ENCODE peak calls at places on chromosomes 12 and 14, in five cellular contexts. One of them, this sample, is unnamed.

GRCh38 chr14:32702571-32702970 is 236.1 kb upstream of the NPAS3 start:
- DNase-seq in HT-29: no peak
- DNase-seq in GM04504: no peak
- DNase-seq in fibroblast of pulmonary artery: peak; percentile 68
- DNase-seq in heart left ventricle: peak; percentile 43
- DNase-seq in this sample: no peak

GRCh38 chr12:108515916-108516315 is 839 bp downstream of the FICD start:
- DNase-seq in GM04504: no peak
- DNase-seq in heart left ventricle: no peak
- DNase-seq in HT-29: peak; percentile 9
- DNase-seq in fibroblast of pulmonary artery: no peak
- DNase-seq in this sample: no peak

GRCh38 chr12:95220190-95220589 is 2.6 kb downstream of the VEZT start:
- DNase-seq in GM04504: no peak
- DNase-seq in HT-29: no peak
- DNase-seq in heart left ventricle: no peak
- DNase-seq in fibroblast of pulmonary artery: no peak
- DNase-seq in this sample: no peak

GRCh38 chr12:123801573-123802178 is 39.6 kb downstream of the DNAH10 start:
- DNase-seq in GM04504: no peak
- DNase-seq in heart left ventricle: no peak
- DNase-seq in fibroblast of pulmonary artery: peak; percentile 42
- DNase-seq in HT-29: peak; percentile 50
- DNase-seq in this sample: no peak

GRCh38 chr12:126899926-126900792 is 1366.8 kb upstream of the TMEM132C start:
- DNase-seq in GM04504: no peak
- DNase-seq in HT-29: no peak
- DNase-seq in fibroblast of pulmonary artery: no peak
- DNase-seq in heart left ventricle: no peak
- DNase-seq in this sample: no peak

GRCh38 chr12:3371018-3371417 is 120.0 kb upstream of the PRMT8 start:
- DNase-seq in heart left ventricle: no peak
- DNase-seq in fibroblast of pulmonary artery: no peak
- DNase-seq in GM04504: no peak
- DNase-seq in HT-29: no peak
- DNase-seq in this sample: no peak

GRCh38 chr12:122147514-122148290 is 26.3 kb downstream of the IL31 start:
- DNase-seq in HT-29: no peak
- DNase-seq in fibroblast of pulmonary artery: no peak
- DNase-seq in heart left ventricle: no peak
- DNase-seq in GM04504: no peak
- DNase-seq in this sample: no peak

GRCh38 chr12:68823711-68824110 is 15.7 kb downstream of the MDM2 start:
- DNase-seq in HT-29: no peak
- DNase-seq in fibroblast of pulmonary artery: peak; percentile 40
- DNase-seq in heart left ventricle: no peak
- DNase-seq in GM04504: no peak
- DNase-seq in this sample: no peak

GRCh38 chr12:12714276-12715001 is 2.7 kb upstream of the CDKN1B start:
- DNase-seq in GM04504: no peak
- DNase-seq in fibroblast of pulmonary artery: no peak
- DNase-seq in heart left ventricle: peak; percentile 49
- DNase-seq in HT-29: peak; percentile 69
- DNase-seq in this sample: no peak

GRCh38 chr12:82973601-82974000 is 286.9 kb downstream of the TMTC2 start:
- DNase-seq in HT-29: no peak
- DNase-seq in heart left ventricle: no peak
- DNase-seq in GM04504: no peak
- DNase-seq in fibroblast of pulmonary artery: no peak
- DNase-seq in this sample: no peak

GRCh38 chr12:18462437-18462836 is 201.1 kb downstream of the PIK3C2G start:
- DNase-seq in heart left ventricle: peak; percentile 7
- DNase-seq in GM04504: peak; percentile 89
- DNase-seq in HT-29: no peak
- DNase-seq in fibroblast of pulmonary artery: peak; percentile 88
- DNase-seq in this sample: no peak

GRCh38 chr14:38065101-38065762 is 142.5 kb upstream of the SSTR1 start:
- DNase-seq in fibroblast of pulmonary artery: no peak
- DNase-seq in GM04504: no peak
- DNase-seq in heart left ventricle: no peak
- DNase-seq in HT-29: no peak
- DNase-seq in this sample: no peak

GRCh38 chr14:94679941-94680340 is 67.8 kb downstream of the SERPINA3 start:
- DNase-seq in fibroblast of pulmonary artery: no peak
- DNase-seq in heart left ventricle: no peak
- DNase-seq in GM04504: no peak
- DNase-seq in HT-29: no peak
- DNase-seq in this sample: no peak

GRCh38 chr14:93977790-93978581 is 1.6 kb upstream of the ASB2 start:
- DNase-seq in fibroblast of pulmonary artery: no peak
- DNase-seq in GM04504: no peak
- DNase-seq in heart left ventricle: no peak
- DNase-seq in HT-29: no peak
- DNase-seq in this sample: no peak

GRCh38 chr12:88836156-88836555 is 255.9 kb upstream of the KITLG start:
- DNase-seq in heart left ventricle: no peak
- DNase-seq in HT-29: no peak
- DNase-seq in GM04504: no peak
- DNase-seq in fibroblast of pulmonary artery: peak; percentile 6
- DNase-seq in this sample: no peak

GRCh38 chr12:113244015-113244983 is 23.0 kb downstream of the TPCN1 start:
- DNase-seq in heart left ventricle: peak; percentile 71
- DNase-seq in fibroblast of pulmonary artery: peak; percentile 49
- DNase-seq in HT-29: peak; percentile 64
- DNase-seq in GM04504: no peak
- DNase-seq in this sample: no peak

GRCh38 chr14:105477659-105478623 is 3.3 kb downstream of the CRIP2 start:
- DNase-seq in GM04504: no peak
- DNase-seq in heart left ventricle: peak; percentile 73
- DNase-seq in fibroblast of pulmonary artery: no peak
- DNase-seq in HT-29: no peak
- DNase-seq in this sample: no peak

GRCh38 chr12:59111873-59112272 is 191.6 kb upstream of the LRIG3 start:
- DNase-seq in HT-29: no peak
- DNase-seq in fibroblast of pulmonary artery: no peak
- DNase-seq in heart left ventricle: no peak
- DNase-seq in GM04504: no peak
- DNase-seq in this sample: no peak

GRCh38 chr12:113766133-113766879 is 199.8 kb downstream of the RBM19 start:
- DNase-seq in HT-29: peak; percentile 78
- DNase-seq in fibroblast of pulmonary artery: no peak
- DNase-seq in heart left ventricle: no peak
- DNase-seq in GM04504: no peak
- DNase-seq in this sample: no peak

GRCh38 chr12:13175499-13175898 is 21.0 kb upstream of the EMP1 start:
- DNase-seq in HT-29: peak; percentile 49
- DNase-seq in heart left ventricle: no peak
- DNase-seq in GM04504: no peak
- DNase-seq in fibroblast of pulmonary artery: no peak
- DNase-seq in this sample: no peak

GRCh38 chr12:47882796-47883546 is 21.8 kb downstream of the VDR start:
- DNase-seq in HT-29: peak; percentile 80
- DNase-seq in heart left ventricle: no peak
- DNase-seq in fibroblast of pulmonary artery: no peak
- DNase-seq in GM04504: no peak
- DNase-seq in this sample: no peak

GRCh38 chr12:105272814-105273416 is 36.9 kb upstream of the APPL2 start:
- DNase-seq in fibroblast of pulmonary artery: no peak
- DNase-seq in GM04504: no peak
- DNase-seq in heart left ventricle: no peak
- DNase-seq in HT-29: no peak
- DNase-seq in this sample: no peak

GRCh38 chr12:56900583-56900982 is 33.6 kb downstream of the SDR9C7 start:
- DNase-seq in HT-29: no peak
- DNase-seq in heart left ventricle: no peak
- DNase-seq in fibroblast of pulmonary artery: peak; percentile 21
- DNase-seq in GM04504: no peak
- DNase-seq in this sample: no peak

GRCh38 chr12:60834806-60835205 is 1239.0 kb downstream of the SLC16A7 start:
- DNase-seq in HT-29: no peak
- DNase-seq in GM04504: no peak
- DNase-seq in heart left ventricle: no peak
- DNase-seq in fibroblast of pulmonary artery: no peak
- DNase-seq in this sample: no peak

GRCh38 chr12:49470986-49471385 is 67.8 kb upstream of the KCNH3 start:
- DNase-seq in heart left ventricle: no peak
- DNase-seq in HT-29: no peak
- DNase-seq in GM04504: no peak
- DNase-seq in fibroblast of pulmonary artery: no peak
- DNase-seq in this sample: no peak

GRCh38 chr12:113161415-113162016 is 12.0 kb downstream of the CFAP73 start:
- DNase-seq in fibroblast of pulmonary artery: no peak
- DNase-seq in HT-29: no peak
- DNase-seq in heart left ventricle: no peak
- DNase-seq in GM04504: no peak
- DNase-seq in this sample: no peak

GRCh38 chr14:23632461-23633159 is 3.6 kb upstream of the DHRS2 start:
- DNase-seq in GM04504: no peak
- DNase-seq in fibroblast of pulmonary artery: no peak
- DNase-seq in heart left ventricle: no peak
- DNase-seq in HT-29: no peak
- DNase-seq in this sample: no peak

GRCh38 chr14:100690672-100691071 is 36.0 kb upstream of the DLK1 start:
- DNase-seq in HT-29: no peak
- DNase-seq in fibroblast of pulmonary artery: no peak
- DNase-seq in heart left ventricle: no peak
- DNase-seq in GM04504: no peak
- DNase-seq in this sample: no peak

GRCh38 chr14:99158646-99159165 is 113.3 kb downstream of the BCL11B start:
- DNase-seq in GM04504: no peak
- DNase-seq in fibroblast of pulmonary artery: no peak
- DNase-seq in HT-29: no peak
- DNase-seq in heart left ventricle: no peak
- DNase-seq in this sample: no peak

GRCh38 chr12:99232324-99232723 is 415.2 kb upstream of the GARIN6 start:
- DNase-seq in fibroblast of pulmonary artery: no peak
- DNase-seq in GM04504: no peak
- DNase-seq in heart left ventricle: no peak
- DNase-seq in HT-29: no peak
- DNase-seq in this sample: no peak

This sample was measured in glomerular endothelial cell.